ENCODE peak calls at places on chromosomes 13 and 19, in four cellular contexts. E, G, U and J are unnamed samples.

GRCh38 chr13:109715902-109716301 is 70.5 kb downstream of the IRS2 start:
- DNase-seq in E (no peak), G (no peak), U (no peak), J (no peak)

GRCh38 chr19:41350735-41351338 is 2.9 kb downstream of the TGFB1 start:
- DNase-seq in E (no peak), G (no peak), U (no peak), J (no peak)

GRCh38 chr19:2428027-2428690 is 773 bp upstream of the TIMM13 start:
- DNase-seq in E (no peak), G (no peak), U (no peak), J (no peak)

GRCh38 chr19:48595171-48595570 is 11.4 kb upstream of the SPACA4 start:
- DNase-seq in E (no peak), G (no peak), U (no peak), J (no peak)

GRCh38 chr13:50082426-50083283 is 67.4 kb downstream of the KCNRG start:
- DNase-seq in E (no peak), G (peak), U (peak), J (peak)

GRCh38 chr19:4369888-4370260 is 26.5 kb downstream of the MPND start:
- DNase-seq in E (no peak), G (no peak), U (peak), J (no peak)

GRCh38 chr13:79482271-79482970 is 1.5 kb downstream of the NDFIP2 start:
- DNase-seq in E (no peak), G (no peak), U (no peak), J (no peak)

GRCh38 chr19:40567040-40567749 is 9.5 kb upstream of the SHKBP1 start:
- DNase-seq in E (no peak), G (no peak), U (no peak), J (no peak)